ENCODE peak calls at places on chromosomes 12 and 14, in four cellular contexts. K, U, X and F are unnamed samples. For H3K4me1, the result is how much of the 10 kb centered on the place peaks cover.

GRCh38 chr14:101858791-101859537 is 97.5 kb downstream of the PPP2R5C start:
- DNase-seq in X (no peak), K (no peak), U (no peak), F (no peak)

GRCh38 chr12:116492703-116493324 is 66.4 kb upstream of the MAP1LC3B2 start:
- DNase-seq in U (no peak), K (no peak), X (no peak), F (no peak)

GRCh38 chr12:1880153-1880845 is 38.2 kb downstream of the CACNA2D4 start:
- DNase-seq in U (no peak), K (no peak), X (no peak), F (no peak)

GRCh38 chr12:132009336-132009859 is 59.7 kb downstream of the EP400 start:
- DNase-seq in U (no peak), K (no peak), X (no peak), F (no peak)

GRCh38 chr14:99239661-99240092 is 32.3 kb downstream of the BCL11B start:
- DNase-seq in X (no peak), U (no peak), K (no peak), F (no peak)

GRCh38 chr14:92651106-92651792 is 97.2 kb downstream of the LGMN start:
- DNase-seq in U (peak), K (no peak), X (peak), F (no peak)

GRCh38 chr12:47591387-47591786 is 114.4 kb downstream of the RPAP3 start:
- DNase-seq in U (no peak), X (no peak), K (no peak), F (no peak)

GRCh38 chr14:53668861-53669260 is 287.8 kb downstream of the BMP4 start:
- DNase-seq in X (no peak), U (no peak), K (no peak), F (no peak)

GRCh38 chr14:104639481-104639880 is 34.9 kb upstream of the TMEM179 start:
- DNase-seq in U (no peak), X (no peak), K (no peak), F (no peak)

GRCh38 chr12:1313906-1314305 is 280.5 kb downstream of the FBXL14 start:
- DNase-seq in X (no peak), K (no peak), U (no peak), F (no peak)

GRCh38 chr14:35506927-35507326 is 27.0 kb upstream of the INSM2 start:
- DNase-seq in U (no peak), X (no peak), K (no peak), F (no peak)

GRCh38 chr12:111313833-111314259 is 55.0 kb downstream of the PHETA1 start:
- DNase-seq in X (peak), U (peak), K (peak), F (peak)

GRCh38 chr12:65055874-65056273 is 65.2 kb downstream of the WIF1 start:
- DNase-seq in U (no peak), X (no peak), K (no peak), F (no peak)

GRCh38 chr14:47194051-47194450 is 481.4 kb downstream of the MDGA2 start:
- DNase-seq in X (no peak), K (no peak), U (no peak), F (no peak)

GRCh38 chr14:39229222-39229543 is 4.5 kb upstream of the MIA2 start:
- DNase-seq in X (peak), K (no peak), U (no peak), F (no peak)

GRCh38 chr12:127108360-127109215 is 1158.4 kb upstream of the TMEM132C start:
- DNase-seq in K (peak), U (peak), X (peak), F (peak)

GRCh38 chr14:49895480-49895879 is 2.6 kb downstream of the ARF6 start:
- DNase-seq in X (no peak), K (no peak), U (no peak), F (no peak)

GRCh38 chr12:75322464-75322863 is 7.7 kb downstream of the CAPS2 start:
- DNase-seq in X (no peak), K (no peak), U (no peak), F (no peak)

GRCh38 chr12:45660330-45660729 is 69.2 kb upstream of the ARID2 start:
- DNase-seq in X (no peak), U (no peak), K (no peak), F (peak)

GRCh38 chr14:92726135-92726932 is 22.1 kb downstream of the LGMN start:
- DNase-seq in U (no peak), X (no peak), K (no peak), F (peak)

GRCh38 chr14:77601846-77602609 is 14.4 kb downstream of the SPTLC2 start:
- DNase-seq in K (no peak), X (no peak), U (no peak), F (no peak)

GRCh38 chr12:66131067-66131688 is 628 bp upstream of the LLPH start:
- DNase-seq in U (no peak), K (no peak), X (no peak), F (no peak)

GRCh38 chr12:806116-806805 is 53.9 kb downstream of the WNK1 start:
- DNase-seq in X (no peak), U (no peak), K (no peak), F (no peak)

GRCh38 chr14:94164685-94165431 is 9.3 kb upstream of the PPP4R4 start:
- DNase-seq in X (no peak), U (no peak), K (no peak), F (no peak)

GRCh38 chr12:88726806-88727722 is 146.8 kb upstream of the KITLG start:
- DNase-seq in U (no peak), X (no peak), K (no peak), F (no peak)

GRCh38 chr12:57430117-57430930 is 519 bp downstream of the R3HDM2 start:
- DNase-seq in K (peak), U (peak), X (peak), F (no peak)

DNA sequence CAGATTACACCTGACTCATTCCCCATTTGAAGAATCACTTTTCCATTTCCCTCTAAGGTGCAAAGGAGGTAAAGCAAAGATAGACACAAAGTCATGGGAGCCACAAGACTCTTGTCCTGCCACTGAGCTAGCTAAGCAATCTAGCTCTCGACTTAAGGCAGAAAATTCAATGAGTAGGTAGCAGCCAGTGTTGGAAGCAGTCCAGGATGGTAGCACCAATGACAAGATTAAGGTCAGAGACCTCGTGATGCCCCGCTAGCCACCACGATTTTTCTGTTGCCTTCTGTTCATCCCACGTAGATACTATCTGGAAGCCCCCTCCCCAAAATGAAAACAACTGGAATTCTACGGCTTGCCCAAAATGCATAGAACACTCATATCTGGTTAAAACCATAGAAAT is 1.4 kb downstream of the VAMP1 start:
- DNase-seq in X (no peak), K (no peak), U (no peak), F (no peak)
- H3K27ac ChIP-seq in X (no peak), K (peak), U (peak), F (peak)

GRCh38 chr12:52234226-52234810 is 1.3 kb downstream of the KRT7 start:
- DNase-seq in X (no peak), K (no peak), U (no peak), F (no peak)
- H3K4me1 ChIP-seq in X (under half), K (under half), U (under half), F (under half)

DNA sequence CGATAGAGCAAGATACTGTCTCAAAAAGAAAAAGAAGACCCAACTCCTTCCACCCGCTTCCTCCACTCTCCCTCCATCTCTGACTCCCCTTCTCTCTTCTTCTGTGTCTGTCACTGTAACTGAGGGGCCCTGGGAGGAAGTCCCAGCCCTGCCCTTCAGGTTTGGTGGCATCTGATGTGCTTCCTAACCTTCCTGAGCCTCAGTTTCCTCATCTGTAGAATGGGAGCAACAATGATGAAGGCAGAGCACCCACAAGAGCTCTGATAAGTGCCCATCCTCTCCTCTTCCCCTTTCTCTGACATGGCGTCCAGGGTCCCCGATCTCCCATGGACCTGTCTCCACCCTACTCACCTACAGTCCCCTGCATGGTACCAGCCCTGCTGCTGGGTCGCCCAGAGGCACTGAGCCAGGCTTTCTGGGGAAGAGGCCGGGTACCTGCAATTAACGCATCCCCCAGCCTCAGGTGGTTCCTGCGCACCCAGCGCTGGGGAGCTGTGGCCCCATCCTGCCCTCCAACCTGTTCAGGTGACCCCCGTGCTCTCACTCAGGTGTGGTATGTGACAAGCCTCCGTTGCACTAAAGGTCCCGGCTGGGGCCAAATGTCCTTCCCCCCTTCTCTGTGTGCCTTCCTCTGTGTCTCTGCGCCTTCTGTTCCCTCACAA is 13.2 kb downstream of the FOXN4 start:
- DNase-seq in X (no peak), K (no peak), U (no peak), F (no peak)
- H3K27ac ChIP-seq in X (no peak), K (no peak), U (no peak), F (no peak)

DNA sequence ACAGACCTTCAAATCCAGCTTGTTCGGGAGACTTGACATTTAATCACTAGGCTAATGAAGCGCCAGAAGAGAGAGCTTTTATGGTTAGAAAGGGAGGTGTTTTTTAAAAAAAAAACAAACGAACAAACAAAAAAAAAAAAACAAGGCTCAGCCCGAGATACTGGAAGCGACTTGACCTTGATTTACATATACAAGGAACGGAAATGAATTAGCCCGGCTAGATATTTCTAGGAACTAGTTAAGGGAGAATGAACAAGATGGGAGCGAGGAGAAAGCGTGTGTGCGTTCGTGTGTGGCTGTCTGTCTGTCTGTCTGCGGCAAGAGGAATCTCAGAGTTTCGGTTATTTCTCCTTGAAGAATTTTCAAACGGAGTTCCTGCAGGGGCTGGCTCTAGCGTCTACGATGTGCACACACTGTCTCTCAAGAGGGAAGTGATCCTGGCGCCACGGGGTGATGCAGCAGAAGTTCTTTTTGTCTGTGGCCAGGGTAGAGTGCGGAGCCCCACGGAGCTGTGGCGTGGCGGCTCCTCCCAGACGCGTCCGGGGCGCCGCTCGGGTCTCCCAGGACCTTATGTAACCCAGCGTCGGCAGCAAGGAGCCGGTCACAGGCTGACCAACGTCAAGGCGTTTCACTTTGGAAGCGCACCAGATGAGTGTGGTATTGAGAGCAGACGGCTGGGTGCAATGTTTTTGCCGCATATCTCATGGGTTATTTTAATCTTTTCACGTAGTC is 18.8 kb downstream of the SOCS2 start:
- DNase-seq in X (peak), K (peak), U (peak), F (peak)
- H3K4me1 ChIP-seq in X (under half), K (under half), U (under half), F (under half)

GRCh38 chr14:21090940-21091663 is 7.4 kb downstream of the ZNF219 start:
- DNase-seq in K (no peak), X (no peak), U (no peak), F (no peak)
- H3K27ac ChIP-seq in K (peak), X (no peak), U (no peak), F (no peak)

GRCh38 chr14:61477845-61478438 is 156.6 kb downstream of the PRKCH start:
- DNase-seq in U (no peak), K (no peak), X (no peak), F (peak)

GRCh38 chr14:61478971-61479473 is 157.6 kb downstream of the PRKCH start:
- DNase-seq in K (no peak), X (no peak), U (no peak), F (no peak)

GRCh38 chr14:61482348-61483206 is 161.2 kb downstream of the PRKCH start:
- DNase-seq in X (no peak), K (no peak), U (no peak), F (no peak)

GRCh38 chr14:61480704-61481285 is 159.4 kb downstream of the PRKCH start:
- DNase-seq in K (no peak), X (no peak), U (no peak), F (no peak)

GRCh38 chr14:61479746-61480502 is 158.5 kb downstream of the PRKCH start:
- DNase-seq in K (no peak), U (no peak), X (no peak), F (no peak)
- H3K4me1 ChIP-seq in K (under half), U (half or more), X (half or more), F (under half)

GRCh38 chr12:76765598-76765997 is 1.7 kb downstream of the ZDHHC17 start:
- DNase-seq in K (no peak), X (peak), U (no peak), F (no peak)

GRCh38 chr12:76766161-76766560 is 2.2 kb downstream of the ZDHHC17 start:
- DNase-seq in U (no peak), X (no peak), K (no peak), F (no peak)

GRCh38 chr12:76762556-76762955 is 1.4 kb upstream of the ZDHHC17 start:
- DNase-seq in U (no peak), X (no peak), K (no peak), F (no peak)

GRCh38 chr12:76763746-76764675 is at the start of gene ZDHHC17:
- DNase-seq in K (peak), U (peak), X (peak), F (peak)

GRCh38 chr12:76764856-76765255 is 941 bp downstream of the ZDHHC17 start:
- DNase-seq in U (no peak), K (peak), X (no peak), F (no peak)
- H3K27ac ChIP-seq in U (peak), K (peak), X (peak), F (peak)

DNA sequence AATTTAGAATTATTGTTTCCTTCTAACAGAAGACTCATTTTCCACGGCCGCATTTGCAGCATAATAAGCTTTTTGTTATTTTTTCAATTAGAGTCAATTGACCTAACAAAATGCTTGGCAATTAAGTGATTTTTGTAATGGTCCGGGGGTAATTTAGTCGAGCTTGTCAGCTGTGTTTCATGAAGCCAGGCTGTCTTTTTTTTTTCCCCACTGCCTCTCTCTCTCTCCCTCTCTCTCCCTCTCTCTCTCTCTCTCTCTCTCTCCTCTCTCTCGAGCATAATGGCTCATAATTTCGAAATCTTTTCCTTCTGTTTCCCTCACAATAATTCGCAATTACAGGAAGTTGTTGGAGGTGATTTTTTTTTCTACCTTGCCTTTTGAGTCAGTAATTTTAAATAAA is 1134.4 kb downstream of the BCL11B start:
- DNase-seq in X (peak), K (no peak), U (no peak), F (no peak)
- H3K4me1 ChIP-seq in X (half or more), K (under half), U (half or more), F (under half)

GRCh38 chr12:25960926-25961325 is 2.4 kb downstream of the RASSF8 start:
- DNase-seq in K (no peak), X (no peak), U (no peak), F (no peak)
- H3K27ac ChIP-seq in K (peak), X (no peak), U (no peak), F (no peak)

GRCh38 chr14:69617796-69618195 is 6.4 kb downstream of the SUSD6 start:
- DNase-seq in X (peak), K (no peak), U (no peak), F (no peak)
- H3K4me1 ChIP-seq in X (half or more), K (half or more), U (half or more), F (half or more)